ENCODE peak calls at places on chromosomes 6 and 20, in nine cellular contexts. N, D, J, Y, B, V, G, I and O are unnamed samples.

GRCh38 chr20:62837790-62838458 is 21.1 kb downstream of the COL9A3 start:
- DNase-seq in N (no peak), D (no peak), J (no peak), Y (no peak), B (peak; percentile 50), V (peak; percentile 49), G (peak; percentile 97), I (no peak), O (no peak)

GRCh38 chr20:47843886-47844567 is 58.7 kb upstream of the SULF2 start:
- DNase-seq in N (no peak), D (no peak), J (peak; percentile 26), Y (peak; percentile 95), B (no peak), V (no peak), G (no peak), I (no peak), O (no peak)

GRCh38 chr20:19785886-19786285 is 27.8 kb downstream of the RIN2 start:
- DNase-seq in N (no peak), D (no peak), J (no peak), Y (no peak), B (no peak), V (no peak), G (no peak), I (no peak), O (no peak)

GRCh38 chr20:57708694-57709673 is 831 bp downstream of the PMEPA1 start:
- DNase-seq in N (peak; percentile 45), D (peak; percentile 55), J (peak; percentile 40), Y (no peak), B (peak; percentile 68), V (no peak), G (no peak), I (peak; percentile 22), O (peak; percentile 43)

GRCh38 chr6:155026366-155027045 is 31.4 kb downstream of the TIAM2 start:
- DNase-seq in N (peak; percentile 16), D (no peak), J (peak; percentile 23), Y (peak; percentile 65), B (peak; percentile 76), V (no peak), G (no peak), I (peak; percentile 73), O (no peak)

GRCh38 chr6:88349511-88349910 is 183.4 kb upstream of the CNR1 start:
- DNase-seq in N (no peak), D (no peak), J (no peak), Y (no peak), B (no peak), V (no peak), G (no peak), I (no peak), O (no peak)

GRCh38 chr20:9407805-9408421 is 106.5 kb upstream of the LAMP5 start:
- DNase-seq in N (peak; percentile 76), D (no peak), J (peak; percentile 86), Y (peak; percentile 76), B (no peak), V (peak; percentile 91), G (no peak), I (peak; percentile 67), O (no peak)

GRCh38 chr6:40585661-40586269 is 1.4 kb downstream of the LRFN2 start:
- DNase-seq in N (no peak), D (no peak), J (no peak), Y (peak; percentile 92), B (no peak), V (no peak), G (no peak), I (peak; percentile 92), O (no peak)

GRCh38 chr6:26553264-26553738 is 15.1 kb downstream of the HMGN4 start:
- DNase-seq in N (peak; percentile 71), D (peak; percentile 77), J (peak; percentile 73), Y (peak; percentile 78), B (peak; percentile 78), V (peak; percentile 87), G (peak; percentile 69), I (peak; percentile 83), O (peak; percentile 56)

GRCh38 chr6:12987783-12988182 is 271.2 kb downstream of the PHACTR1 start:
- DNase-seq in N (no peak), D (no peak), J (no peak), Y (no peak), B (no peak), V (no peak), G (no peak), I (no peak), O (no peak)

GRCh38 chr20:42577193-42577592 is 612.5 kb downstream of the PTPRT start:
- DNase-seq in N (no peak), D (no peak), J (no peak), Y (peak; percentile 6), B (no peak), V (no peak), G (no peak), I (no peak), O (no peak)

GRCh38 chr6:6866656-6867390 is 240.9 kb upstream of the RREB1 start:
- DNase-seq in N (no peak), D (no peak), J (no peak), Y (no peak), B (no peak), V (no peak), G (no peak), I (no peak), O (no peak)

GRCh38 chr6:166423051-166423745 is 40.5 kb upstream of the MPC1 start:
- DNase-seq in N (no peak), D (no peak), J (no peak), Y (no peak), B (no peak), V (no peak), G (peak; percentile 28), I (no peak), O (no peak)

GRCh38 chr6:131954099-131954774 is 3.1 kb upstream of the CCN2 start:
- DNase-seq in N (no peak), D (no peak), J (no peak), Y (no peak), B (no peak), V (no peak), G (no peak), I (peak; percentile 49), O (no peak)

GRCh38 chr6:82040405-82041221 is 206.9 kb downstream of the IBTK start:
- DNase-seq in N (peak; percentile 43), D (no peak), J (peak; percentile 78), Y (peak; percentile 74), B (no peak), V (peak; percentile 50), G (no peak), I (peak; percentile 84), O (no peak)

GRCh38 chr20:34980543-34981213 is 25.0 kb downstream of the MYH7B start:
- DNase-seq in N (no peak), D (peak; percentile 2), J (no peak), Y (peak; percentile 32), B (peak; percentile 73), V (no peak), G (no peak), I (peak; percentile 18), O (peak; percentile 61)

GRCh38 chr6:87606199-87606598 is 16.3 kb downstream of the ORC3 start:
- DNase-seq in N (no peak), D (no peak), J (no peak), Y (no peak), B (no peak), V (no peak), G (no peak), I (no peak), O (no peak)

GRCh38 chr20:44618318-44618731 is 33.2 kb downstream of the ADA start:
- DNase-seq in N (no peak), D (peak; percentile 37), J (no peak), Y (no peak), B (peak; percentile 73), V (no peak), G (no peak), I (no peak), O (peak; percentile 65)

DNA sequence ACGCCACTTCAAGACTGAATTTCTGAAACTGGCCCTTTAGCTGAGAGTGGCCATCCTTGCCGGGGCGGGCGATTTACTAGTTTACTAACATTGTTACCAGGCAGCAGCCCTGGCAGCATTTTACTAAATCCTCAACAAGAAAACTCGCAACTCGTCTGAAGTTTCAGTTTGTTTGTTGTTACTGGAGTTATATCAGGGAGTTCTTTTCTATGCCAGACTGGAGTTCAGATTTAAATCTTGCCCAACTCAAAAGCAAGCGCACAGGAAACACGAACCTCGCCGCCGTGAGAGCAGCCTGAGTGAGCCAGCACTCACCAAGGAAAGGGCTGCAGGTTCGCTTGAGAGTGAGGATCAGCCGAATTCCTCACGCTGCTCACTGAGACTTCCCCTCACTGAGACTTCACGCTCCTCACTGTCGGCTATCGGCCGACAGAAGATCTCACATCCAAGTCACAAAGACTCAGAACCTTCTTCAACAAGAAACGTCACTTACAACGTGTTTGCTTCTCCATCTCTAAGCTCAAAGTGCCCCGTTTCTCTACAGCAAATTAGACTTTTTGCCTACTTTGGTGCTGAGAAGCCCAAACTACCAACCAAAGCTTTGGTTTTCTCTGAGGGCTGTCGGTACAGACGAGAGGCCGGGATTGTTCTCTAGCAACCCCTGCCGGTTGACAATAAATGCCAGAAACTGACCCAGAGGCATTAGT is 78.9 kb downstream of the OLIG3 start:
- DNase-seq in N (peak; percentile 59), D (peak; percentile 35), J (peak; percentile 79), Y (peak; percentile 93), B (no peak), V (peak; percentile 64), G (peak; percentile 76), I (peak; percentile 46), O (peak; percentile 26)
- H3K4me3 ChIP-seq in N (peak overlapping the region; percentile 1), D (peak overlapping the region; percentile 62), J (peak overlapping the region; percentile 55), Y (peak overlapping the region; percentile 18), B (peak overlapping the region; percentile 70), V (peak overlapping the region; percentile 42), G (peak overlapping the region; percentile 28), I (peak overlapping the region; percentile 20), O (peak overlapping the region; percentile 64)

GRCh38 chr6:66264376-66264775 is 557.4 kb upstream of the EYS start:
- DNase-seq in N (no peak), D (no peak), J (no peak), Y (no peak), B (no peak), V (no peak), G (no peak), I (no peak), O (no peak)
- H3K27ac ChIP-seq in N (no peak overlapping the region), D (no peak overlapping the region), J (no peak overlapping the region), Y (no peak overlapping the region), B (no peak overlapping the region), V (no peak overlapping the region), G (no peak overlapping the region), I (no peak overlapping the region), O (no peak overlapping the region)

GRCh38 chr6:42316981-42317380 is 99.3 kb upstream of the MRPS10 start:
- DNase-seq in N (no peak), D (no peak), J (no peak), Y (no peak), B (no peak), V (no peak), G (no peak), I (no peak), O (no peak)
- H3K4me1 ChIP-seq in N (no peaks in the 10 kb centered on the region), D (no peaks in the 10 kb centered on the region), J (peaks cover 32% of the 10 kb centered on the region), Y (peaks cover 15% of the 10 kb centered on the region), B (no peaks in the 10 kb centered on the region), V (no peaks in the 10 kb centered on the region), G (no peaks in the 10 kb centered on the region), I (no peaks in the 10 kb centered on the region), O (peaks cover 23% of the 10 kb centered on the region)

DNA sequence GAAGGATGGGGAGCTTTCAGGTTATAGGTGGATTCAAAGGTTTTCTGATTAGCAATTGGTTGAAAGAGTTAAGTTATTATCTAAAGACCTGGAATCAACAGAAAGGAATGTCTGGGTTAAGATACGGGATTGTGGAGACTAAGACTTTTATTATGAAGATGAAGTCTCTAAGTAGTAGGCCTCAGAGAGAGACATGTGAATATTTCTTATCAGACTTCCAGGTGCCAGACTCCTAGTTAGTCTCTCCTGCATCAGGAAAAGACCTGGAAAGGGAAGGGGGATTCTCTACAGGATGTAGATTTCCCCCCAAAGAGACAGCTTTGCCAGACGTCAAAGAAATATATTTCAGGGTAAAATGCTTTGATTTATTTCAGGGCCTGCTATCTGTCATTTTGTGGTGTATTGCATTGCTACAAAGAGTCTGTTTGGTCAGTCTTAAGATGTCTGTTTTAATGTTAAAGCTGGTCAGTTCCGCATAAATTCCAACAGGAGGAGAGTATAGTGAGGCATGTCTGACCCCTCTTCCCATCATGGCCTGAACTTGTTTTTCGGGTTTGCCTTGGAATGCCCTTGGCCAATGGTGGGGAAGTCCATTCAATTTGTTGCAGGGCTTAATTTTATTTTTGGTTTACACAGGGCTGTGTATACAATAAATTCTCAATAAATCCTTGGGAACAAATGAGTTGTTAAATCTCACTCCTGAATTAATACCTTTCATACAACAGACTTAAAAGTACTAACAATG is 103.4 kb upstream of the RALGAPA2 start:
- DNase-seq in N (no peak), D (no peak), J (peak; percentile 79), Y (peak; percentile 96), B (no peak), V (no peak), G (no peak), I (no peak), O (no peak)
- H3K4me3 ChIP-seq in N (no peak overlapping the region), D (no peak overlapping the region), J (no peak overlapping the region), Y (no peak overlapping the region), B (no peak overlapping the region), V (no peak overlapping the region), G (no peak overlapping the region), I (no peak overlapping the region), O (no peak overlapping the region)